ENCODE peak calls at places on chromosomes 13 and 19, in eight cellular contexts. Q, C, X, M, V, H, J and O are unnamed samples.

GRCh38 chr19:17220207-17220758 is 5.1 kb downstream of the USE1 start:
- DNase-seq in C (no peak), H (no peak), M (no peak), J (peak; percentile 61), Q (peak; percentile 53), V (no peak), X (no peak), O (no peak)

GRCh38 chr13:33727356-33728083 is 90.4 kb upstream of the RFC3 start:
- DNase-seq in M (no peak), J (no peak), X (no peak), Q (no peak), V (no peak), H (no peak), C (no peak), O (no peak)

GRCh38 chr19:10206226-10206873 is 11.6 kb upstream of the DNMT1 start:
- DNase-seq in C (no peak), V (no peak), Q (no peak), M (no peak), H (no peak), J (no peak), X (no peak), O (no peak)

GRCh38 chr13:110368408-110368807 is 61.3 kb downstream of the COL4A2 start:
- DNase-seq in Q (no peak), M (no peak), J (no peak), X (no peak), C (no peak), V (no peak), H (no peak), O (no peak)

GRCh38 chr19:2027361-2027760 is 11.8 kb upstream of the BTBD2 start:
- DNase-seq in C (no peak), J (no peak), H (no peak), V (no peak), Q (no peak), X (no peak), M (no peak), O (no peak)

GRCh38 chr13:98252931-98253470 is 75.9 kb upstream of the RNF113B start:
- DNase-seq in Q (no peak), J (peak; percentile 67), V (no peak), C (no peak), H (no peak), M (no peak), X (no peak), O (no peak)

GRCh38 chr13:100734194-100734720 is 59.7 kb upstream of the TMTC4 start:
- DNase-seq in H (no peak), X (no peak), V (no peak), J (no peak), M (no peak), C (no peak), Q (peak; percentile 1), O (no peak)

GRCh38 chr13:44575741-44576395 is at the start of gene TSC22D1:
- DNase-seq in J (peak; percentile 12), X (peak; percentile 52), Q (peak; percentile 23), H (peak; percentile 66), C (no peak), M (peak; percentile 54), V (peak; percentile 70), O (peak; percentile 64)

GRCh38 chr13:101085551-101085950 is 330.8 kb downstream of the NALCN start:
- DNase-seq in H (no peak), V (no peak), Q (no peak), M (no peak), C (no peak), X (no peak), J (no peak), O (no peak)

GRCh38 chr19:58518261-58519086 is 1.1 kb downstream of the ZBTB45 start:
- DNase-seq in C (no peak), V (no peak), M (no peak), J (peak; percentile 5), X (no peak), H (no peak), Q (no peak), O (no peak)

GRCh38 chr13:67841071-67841470 is 610.9 kb upstream of the PCDH9 start:
- DNase-seq in Q (no peak), X (peak; percentile 72), C (no peak), V (no peak), J (no peak), H (peak; percentile 16), M (no peak), O (no peak)

GRCh38 chr13:27186295-27186694 is 14.7 kb upstream of the USP12 start:
- DNase-seq in H (no peak), C (no peak), X (no peak), M (no peak), V (no peak), Q (no peak), J (peak; percentile 75), O (no peak)

GRCh38 chr19:9078651-9079050 is 8.2 kb upstream of the OR1M1 start:
- DNase-seq in X (no peak), M (no peak), C (no peak), H (no peak), V (no peak), J (no peak), Q (no peak), O (no peak)

GRCh38 chr13:113209336-113209879 is at the start of gene CUL4A:
- DNase-seq in J (no peak), Q (peak; percentile 76), M (no peak), C (peak; percentile 5), X (peak; percentile 78), H (peak; percentile 95), V (peak; percentile 55), O (peak; percentile 59)

GRCh38 chr13:111171629-111172028 is 56.5 kb downstream of the ARHGEF7 start:
- DNase-seq in X (no peak), V (no peak), H (no peak), J (no peak), C (no peak), M (no peak), Q (no peak), O (no peak)

GRCh38 chr19:46759817-46760333 is 13.6 kb upstream of the STRN4 start:
- DNase-seq in H (no peak), J (peak; percentile 66), C (no peak), Q (peak; percentile 86), M (no peak), X (no peak), V (no peak), O (no peak)

GRCh38 chr19:42693760-42694350 is 46.4 kb downstream of the PSG3 start:
- DNase-seq in H (no peak), Q (peak; percentile 85), M (no peak), X (peak; percentile 63), J (peak; percentile 46), C (no peak), V (no peak), O (no peak)

GRCh38 chr19:45779231-45780145 is 2.8 kb downstream of the DMPK start:
- DNase-seq in Q (peak; percentile 95), H (peak; percentile 96), J (peak; percentile 79), V (peak; percentile 80), M (peak; percentile 88), X (peak; percentile 98), C (peak; percentile 75), O (peak; percentile 68)

GRCh38 chr13:86085890-86086289 is 286.7 kb upstream of the SLITRK6 start:
- DNase-seq in Q (peak; percentile 3), X (no peak), V (no peak), M (no peak), H (no peak), C (no peak), J (peak; percentile 1), O (no peak)

GRCh38 chr13:75705395-75705794 is 69.3 kb downstream of the LMO7 start:
- DNase-seq in M (no peak), J (peak; percentile 99), V (no peak), H (no peak), Q (peak; percentile 91), X (no peak), C (no peak), O (no peak)

GRCh38 chr19:31315621-31316011 is 33.6 kb downstream of the TSHZ3 start:
- DNase-seq in C (no peak), X (no peak), J (no peak), H (no peak), V (no peak), Q (no peak), M (no peak), O (no peak)

GRCh38 chr19:45591004-45591637 is 6.5 kb upstream of the OPA3 start:
- DNase-seq in J (no peak), M (no peak), V (peak; percentile 23), Q (peak; percentile 85), C (no peak), H (peak; percentile 78), X (peak; percentile 84), O (no peak)

GRCh38 chr19:33365676-33366075 is 7.8 kb upstream of the CEBPG start:
- DNase-seq in H (no peak), J (no peak), Q (no peak), M (no peak), V (no peak), X (no peak), C (no peak), O (no peak)

GRCh38 chr19:47331931-47332547 is at the start of gene C5AR2:
- DNase-seq in Q (peak; percentile 53), M (no peak), H (no peak), C (no peak), X (no peak), V (no peak), J (no peak), O (no peak)

GRCh38 chr19:49585023-49585422 is 3.9 kb downstream of the PRRG2 start:
- DNase-seq in X (peak; percentile 82), M (no peak), V (no peak), H (peak; percentile 80), Q (no peak), J (no peak), C (peak; percentile 53), O (no peak)

GRCh38 chr19:40690699-40691420 is 409 bp upstream of the NUMBL start:
- DNase-seq in C (peak; percentile 74), H (peak; percentile 97), V (peak; percentile 82), M (peak; percentile 72), Q (peak; percentile 98), X (peak; percentile 91), J (peak; percentile 62), O (peak; percentile 83)

GRCh38 chr19:3716147-3716668 is 8.0 kb downstream of the TJP3 start:
- DNase-seq in X (no peak), C (no peak), Q (peak; percentile 51), J (no peak), H (no peak), M (no peak), V (no peak), O (no peak)